ENCODE peak calls at places on chromosomes 6 and 20, in nine cellular contexts. G is T-helper 17 cell, D is right lobe of liver, Y is AG20443, N is iris pigment epithelial cell, W is ureter, J is aorta, Q is skeletal muscle cell, I is heart right ventricle. R is an unnamed sample.

GRCh38 chr20:50848341-50848808 is 53.5 kb downstream of the BCAS4 start:
- DNase-seq in G (no peak), I (no peak), W (no peak), Y (peak), J (peak), N (no peak), D (peak), Q (no peak), R (peak)

GRCh38 chr6:32785781-32786533 is 22.6 kb upstream of the HLA-DQB2 start:
- DNase-seq in D (no peak), G (no peak), J (no peak), I (peak), W (peak), N (peak), Q (peak), Y (peak), R (no peak)

GRCh38 chr6:16553531-16553930 is 207.7 kb downstream of the ATXN1 start:
- DNase-seq in Q (no peak), J (no peak), G (no peak), D (no peak), N (no peak), I (no peak), W (no peak), Y (no peak), R (no peak)

GRCh38 chr6:111922454-111923297 is 49.4 kb upstream of the FYN start:
- DNase-seq in W (no peak), N (peak), D (no peak), G (no peak), I (no peak), J (no peak), Q (peak), Y (peak), R (no peak)

GRCh38 chr6:161486326-161486725 is 212.5 kb upstream of the AGPAT4 start:
- DNase-seq in N (peak), D (no peak), Y (peak), Q (no peak), I (peak), W (no peak), J (no peak), G (no peak), R (no peak)

GRCh38 chr6:12075067-12075563 is 63.0 kb downstream of the HIVEP1 start:
- DNase-seq in G (no peak), Y (peak), D (no peak), W (no peak), I (no peak), N (peak), J (no peak), Q (no peak), R (no peak)

GRCh38 chr6:57324538-57324937 is 7.1 kb downstream of the PRIM2 start:
- DNase-seq in D (no peak), I (no peak), G (no peak), Q (no peak), N (no peak), W (no peak), J (no peak), Y (peak), R (no peak)

GRCh38 chr6:150654671-150655070 is 55.0 kb downstream of the PLEKHG1 start:
- DNase-seq in N (no peak), D (no peak), J (no peak), G (no peak), W (no peak), Q (no peak), Y (no peak), I (no peak), R (no peak)

GRCh38 chr6:36724514-36725385 is 27.1 kb downstream of the RAB44 start:
- DNase-seq in N (peak), I (peak), D (peak), J (peak), W (peak), Y (peak), G (no peak), Q (peak), R (peak)

GRCh38 chr6:106799008-106799952 is 169.9 kb downstream of the QRSL1 start:
- DNase-seq in D (no peak), W (no peak), N (peak), Q (peak), I (no peak), G (no peak), J (no peak), Y (peak), R (no peak)

GRCh38 chr6:38933426-38933825 is 115.2 kb upstream of the GLP1R start:
- DNase-seq in J (no peak), W (no peak), G (no peak), Y (peak), D (no peak), N (peak), I (no peak), Q (no peak), R (no peak)

GRCh38 chr6:90008908-90009501 is 114.7 kb downstream of the GJA10 start:
- DNase-seq in D (no peak), Q (peak), Y (no peak), N (peak), J (no peak), G (no peak), I (no peak), W (no peak), R (no peak)

GRCh38 chr20:37961016-37961415 is 58.1 kb downstream of the VSTM2L start:
- DNase-seq in D (no peak), G (no peak), Y (no peak), J (no peak), I (no peak), W (no peak), N (peak), Q (no peak), R (no peak)

GRCh38 chr6:150144294-150144868 is 1.5 kb downstream of the PPP1R14C start:
- DNase-seq in I (no peak), W (no peak), D (no peak), Q (no peak), Y (no peak), N (no peak), J (no peak), G (no peak), R (no peak)

GRCh38 chr20:15612746-15613145 is 960.5 kb downstream of the KIF16B start:
- DNase-seq in Y (no peak), W (no peak), J (no peak), I (no peak), G (no peak), D (no peak), N (no peak), Q (no peak), R (no peak)

GRCh38 chr6:132797975-132798819 is at the start of gene SLC18B1:
- DNase-seq in W (peak), G (peak), J (peak), Y (peak), D (peak), I (peak), N (peak), Q (no peak), R (peak)

GRCh38 chr6:143167224-143167623 is 106.5 kb downstream of the AIG1 start:
- DNase-seq in Q (no peak), Y (no peak), J (no peak), G (no peak), N (no peak), W (no peak), D (no peak), I (no peak), R (no peak)

GRCh38 chr20:46937827-46938226 is 43.2 kb downstream of the EYA2 start:
- DNase-seq in G (no peak), D (no peak), N (no peak), W (no peak), Q (no peak), Y (no peak), J (no peak), I (no peak), R (no peak)

GRCh38 chr6:20946037-20946436 is 411.8 kb downstream of the CDKAL1 start:
- DNase-seq in Q (peak), W (no peak), J (no peak), D (no peak), Y (peak), N (peak), G (no peak), I (no peak), R (no peak)

GRCh38 chr6:34196116-34196832 is 40.4 kb upstream of the HMGA1 start:
- DNase-seq in Y (peak), W (peak), J (peak), I (peak), Q (peak), N (peak), G (peak), D (peak), R (peak)

GRCh38 chr6:139028658-139029469 is at the start of gene ABRACL:
- DNase-seq in J (peak), I (peak), W (peak), Q (no peak), N (peak), Y (peak), G (peak), D (peak), R (peak)

GRCh38 chr6:34317882-34318491 is 69.2 kb upstream of the SMIM29 start:
- DNase-seq in Y (peak), J (no peak), G (no peak), Q (no peak), N (peak), D (no peak), I (no peak), W (no peak), R (no peak)

GRCh38 chr6:26404534-26404933 is 2.5 kb downstream of the BTN3A1 start:
- DNase-seq in Q (no peak), G (no peak), W (no peak), I (no peak), J (no peak), Y (no peak), N (no peak), D (no peak), R (no peak)

GRCh38 chr6:147418523-147418922 is 90.0 kb upstream of the SAMD5 start:
- DNase-seq in G (no peak), W (no peak), N (no peak), Q (no peak), Y (no peak), D (no peak), I (no peak), J (no peak), R (no peak)